ENCODE peak calls at places on chromosomes 5 and 9, in nine cellular contexts. One of them, this sample, is unnamed.

GRCh38 chr5:38151878-38152277 is 106.5 kb upstream of the EGFLAM start:
- DNase-seq in aorta: no peak
- DNase-seq in adrenal gland: no peak
- DNase-seq in KBM-7: no peak
- DNase-seq in dorsolateral prefrontal cortex: no peak
- DNase-seq in stimulated activated effector memory CD8-positive, alpha-beta T cell treated with anti-CD3 and anti-CD28 coated beads, Interleukin-12 subunit alpha, Interleukin-12 subunit beta, amount 100 ng/mL, for 72 hours: no peak
- DNase-seq in NCI-H524: no peak
- DNase-seq in fibroblast of pulmonary artery: no peak
- DNase-seq in WTC11: no peak
- DNase-seq in this sample: no peak

GRCh38 chr5:54741711-54742110 is 224.2 kb downstream of the SNX18 start:
- DNase-seq in dorsolateral prefrontal cortex: no peak
- DNase-seq in fibroblast of pulmonary artery: no peak
- DNase-seq in KBM-7: no peak
- DNase-seq in WTC11: no peak
- DNase-seq in stimulated activated effector memory CD8-positive, alpha-beta T cell treated with anti-CD3 and anti-CD28 coated beads, Interleukin-12 subunit alpha, Interleukin-12 subunit beta, amount 100 ng/mL, for 72 hours: no peak
- DNase-seq in adrenal gland: peak
- DNase-seq in aorta: no peak
- DNase-seq in NCI-H524: no peak
- DNase-seq in this sample: no peak

GRCh38 chr9:5453004-5453403 is 2.7 kb downstream of the CD274 start:
- DNase-seq in adrenal gland: no peak
- DNase-seq in dorsolateral prefrontal cortex: no peak
- DNase-seq in aorta: no peak
- DNase-seq in NCI-H524: no peak
- DNase-seq in KBM-7: no peak
- DNase-seq in stimulated activated effector memory CD8-positive, alpha-beta T cell treated with anti-CD3 and anti-CD28 coated beads, Interleukin-12 subunit alpha, Interleukin-12 subunit beta, amount 100 ng/mL, for 72 hours: no peak
- DNase-seq in fibroblast of pulmonary artery: no peak
- DNase-seq in WTC11: no peak
- DNase-seq in this sample: no peak

GRCh38 chr5:143228597-143229293 is 174.7 kb downstream of the NR3C1 start:
- DNase-seq in aorta: no peak
- DNase-seq in NCI-H524: no peak
- DNase-seq in KBM-7: no peak
- DNase-seq in stimulated activated effector memory CD8-positive, alpha-beta T cell treated with anti-CD3 and anti-CD28 coated beads, Interleukin-12 subunit alpha, Interleukin-12 subunit beta, amount 100 ng/mL, for 72 hours: no peak
- DNase-seq in adrenal gland: no peak
- DNase-seq in WTC11: no peak
- DNase-seq in dorsolateral prefrontal cortex: no peak
- DNase-seq in fibroblast of pulmonary artery: no peak
- DNase-seq in this sample: no peak

GRCh38 chr9:121013911-121014310 is 36.2 kb downstream of the C5 start:
- DNase-seq in fibroblast of pulmonary artery: no peak
- DNase-seq in aorta: no peak
- DNase-seq in dorsolateral prefrontal cortex: no peak
- DNase-seq in adrenal gland: no peak
- DNase-seq in WTC11: no peak
- DNase-seq in KBM-7: no peak
- DNase-seq in NCI-H524: no peak
- DNase-seq in stimulated activated effector memory CD8-positive, alpha-beta T cell treated with anti-CD3 and anti-CD28 coated beads, Interleukin-12 subunit alpha, Interleukin-12 subunit beta, amount 100 ng/mL, for 72 hours: no peak
- DNase-seq in this sample: no peak

GRCh38 chr5:122183098-122183794 is 53.9 kb downstream of the ZNF474 start:
- DNase-seq in dorsolateral prefrontal cortex: peak
- DNase-seq in NCI-H524: no peak
- DNase-seq in aorta: peak
- DNase-seq in adrenal gland: peak
- DNase-seq in stimulated activated effector memory CD8-positive, alpha-beta T cell treated with anti-CD3 and anti-CD28 coated beads, Interleukin-12 subunit alpha, Interleukin-12 subunit beta, amount 100 ng/mL, for 72 hours: no peak
- DNase-seq in WTC11: no peak
- DNase-seq in KBM-7: no peak
- DNase-seq in fibroblast of pulmonary artery: peak
- DNase-seq in this sample: peak

GRCh38 chr9:133919253-133920115 is 72.6 kb downstream of the VAV2 start:
- DNase-seq in dorsolateral prefrontal cortex: no peak
- DNase-seq in fibroblast of pulmonary artery: peak
- DNase-seq in stimulated activated effector memory CD8-positive, alpha-beta T cell treated with anti-CD3 and anti-CD28 coated beads, Interleukin-12 subunit alpha, Interleukin-12 subunit beta, amount 100 ng/mL, for 72 hours: no peak
- DNase-seq in NCI-H524: peak
- DNase-seq in aorta: no peak
- DNase-seq in WTC11: no peak
- DNase-seq in adrenal gland: no peak
- DNase-seq in KBM-7: no peak
- DNase-seq in this sample: no peak

GRCh38 chr5:80701597-80701996 is 46.8 kb upstream of the DHFR start:
- DNase-seq in WTC11: no peak
- DNase-seq in dorsolateral prefrontal cortex: no peak
- DNase-seq in KBM-7: no peak
- DNase-seq in fibroblast of pulmonary artery: peak
- DNase-seq in adrenal gland: no peak
- DNase-seq in aorta: no peak
- DNase-seq in NCI-H524: no peak
- DNase-seq in stimulated activated effector memory CD8-positive, alpha-beta T cell treated with anti-CD3 and anti-CD28 coated beads, Interleukin-12 subunit alpha, Interleukin-12 subunit beta, amount 100 ng/mL, for 72 hours: no peak
- DNase-seq in this sample: no peak

GRCh38 chr5:68405026-68405684 is 189.6 kb downstream of the PIK3R1 start:
- DNase-seq in adrenal gland: no peak
- DNase-seq in aorta: no peak
- DNase-seq in dorsolateral prefrontal cortex: no peak
- DNase-seq in fibroblast of pulmonary artery: no peak
- DNase-seq in NCI-H524: no peak
- DNase-seq in KBM-7: no peak
- DNase-seq in stimulated activated effector memory CD8-positive, alpha-beta T cell treated with anti-CD3 and anti-CD28 coated beads, Interleukin-12 subunit alpha, Interleukin-12 subunit beta, amount 100 ng/mL, for 72 hours: no peak
- DNase-seq in WTC11: no peak
- DNase-seq in this sample: no peak

GRCh38 chr9:98871456-98872065 is 64.1 kb downstream of the GALNT12 start:
- DNase-seq in fibroblast of pulmonary artery: no peak
- DNase-seq in aorta: no peak
- DNase-seq in adrenal gland: no peak
- DNase-seq in KBM-7: no peak
- DNase-seq in WTC11: no peak
- DNase-seq in dorsolateral prefrontal cortex: no peak
- DNase-seq in NCI-H524: no peak
- DNase-seq in stimulated activated effector memory CD8-positive, alpha-beta T cell treated with anti-CD3 and anti-CD28 coated beads, Interleukin-12 subunit alpha, Interleukin-12 subunit beta, amount 100 ng/mL, for 72 hours: no peak
- DNase-seq in this sample: no peak

GRCh38 chr9:3824589-3824988 is 298.8 kb upstream of the RFX3 start:
- DNase-seq in adrenal gland: no peak
- DNase-seq in stimulated activated effector memory CD8-positive, alpha-beta T cell treated with anti-CD3 and anti-CD28 coated beads, Interleukin-12 subunit alpha, Interleukin-12 subunit beta, amount 100 ng/mL, for 72 hours: no peak
- DNase-seq in aorta: no peak
- DNase-seq in WTC11: no peak
- DNase-seq in dorsolateral prefrontal cortex: no peak
- DNase-seq in NCI-H524: no peak
- DNase-seq in KBM-7: no peak
- DNase-seq in fibroblast of pulmonary artery: no peak
- DNase-seq in this sample: no peak

GRCh38 chr9:17793713-17794622 is 215.1 kb downstream of the SH3GL2 start:
- DNase-seq in NCI-H524: peak
- DNase-seq in adrenal gland: peak
- DNase-seq in fibroblast of pulmonary artery: peak
- DNase-seq in WTC11: no peak
- DNase-seq in stimulated activated effector memory CD8-positive, alpha-beta T cell treated with anti-CD3 and anti-CD28 coated beads, Interleukin-12 subunit alpha, Interleukin-12 subunit beta, amount 100 ng/mL, for 72 hours: no peak
- DNase-seq in dorsolateral prefrontal cortex: no peak
- DNase-seq in aorta: no peak
- DNase-seq in KBM-7: no peak
- DNase-seq in this sample: peak

GRCh38 chr5:9313751-9314150 is 232.1 kb downstream of the SEMA5A start:
- DNase-seq in KBM-7: no peak
- DNase-seq in WTC11: peak
- DNase-seq in stimulated activated effector memory CD8-positive, alpha-beta T cell treated with anti-CD3 and anti-CD28 coated beads, Interleukin-12 subunit alpha, Interleukin-12 subunit beta, amount 100 ng/mL, for 72 hours: no peak
- DNase-seq in fibroblast of pulmonary artery: no peak
- DNase-seq in adrenal gland: no peak
- DNase-seq in NCI-H524: no peak
- DNase-seq in aorta: no peak
- DNase-seq in dorsolateral prefrontal cortex: no peak
- DNase-seq in this sample: no peak

GRCh38 chr9:121074370-121075250 is at the start of gene CNTRL:
- DNase-seq in WTC11: peak
- DNase-seq in NCI-H524: peak
- DNase-seq in fibroblast of pulmonary artery: peak
- DNase-seq in aorta: peak
- DNase-seq in KBM-7: peak
- DNase-seq in dorsolateral prefrontal cortex: peak
- DNase-seq in adrenal gland: peak
- DNase-seq in stimulated activated effector memory CD8-positive, alpha-beta T cell treated with anti-CD3 and anti-CD28 coated beads, Interleukin-12 subunit alpha, Interleukin-12 subunit beta, amount 100 ng/mL, for 72 hours: peak
- DNase-seq in this sample: peak

This sample was measured in HAP-1.